ENCODE peak calls at places on chromosomes 11 and 22, in six cellular contexts. X is heart right ventricle, I is GM13977, V is NCI-H2171 treated with DMSO at 0.1 percent for 48 hours, Z is type B pancreatic cell, Q is mucosa of gallbladder. F is an unnamed sample.

GRCh38 chr11:66950113-66950535 is 8.1 kb downstream of the PC start:
- DNase-seq in X (no peak), I (no peak), V (peak; percentile 74), Z (no peak), Q (no peak), F (peak; percentile 52)

GRCh38 chr11:5600374-5600851 is 4.0 kb downstream of the TRIM6 start:
- DNase-seq in X (peak; percentile 50), I (peak; percentile 79), V (peak; percentile 7), Z (no peak), Q (peak; percentile 79), F (peak; percentile 63)

GRCh38 chr22:28969401-28970168 is 86.2 kb downstream of the ZNRF3 start:
- DNase-seq in X (no peak), I (no peak), V (no peak), Z (no peak), Q (no peak), F (no peak)

GRCh38 chr11:95592455-95592854 is 197.1 kb downstream of the FAM76B start:
- DNase-seq in X (no peak), I (no peak), V (peak; percentile 51), Z (peak; percentile 70), Q (no peak), F (no peak)

GRCh38 chr11:99015634-99016454 is 4.9 kb upstream of the CNTN5 start:
- DNase-seq in X (no peak), I (peak; percentile 56), V (peak; percentile 90), Z (no peak), Q (no peak), F (no peak)

GRCh38 chr11:23112987-23113886 is 253.0 kb upstream of the CCDC179 start:
- DNase-seq in X (no peak), I (peak; percentile 31), V (peak; percentile 72), Z (no peak), Q (peak; percentile 86), F (peak; percentile 87)

GRCh38 chr11:122028561-122028960 is 87.5 kb downstream of the BLID start:
- DNase-seq in X (no peak), I (no peak), V (no peak), Z (no peak), Q (no peak), F (no peak)

GRCh38 chr22:47927811-47928210 is 1165.4 kb downstream of the TBC1D22A start:
- DNase-seq in X (no peak), I (no peak), V (no peak), Z (no peak), Q (no peak), F (no peak)

GRCh38 chr22:40037320-40037719 is 42.6 kb downstream of the FAM83F start:
- DNase-seq in X (no peak), I (no peak), V (no peak), Z (no peak), Q (no peak), F (no peak)

GRCh38 chr11:105392546-105392945 is 217.3 kb upstream of the GRIA4 start:
- DNase-seq in X (no peak), I (no peak), V (no peak), Z (no peak), Q (no peak), F (no peak)

GRCh38 chr11:31761636-31762035 is 49.5 kb downstream of the PAX6 start:
- DNase-seq in X (no peak), I (no peak), V (peak; percentile 39), Z (no peak), Q (no peak), F (no peak)

GRCh38 chr11:126420730-126421083 is 65.2 kb downstream of the ST3GAL4 start:
- DNase-seq in X (no peak), I (no peak), V (no peak), Z (no peak), Q (no peak), F (no peak)

GRCh38 chr11:9530020-9530628 is 43.3 kb upstream of the WEE1 start:
- DNase-seq in X (no peak), I (no peak), V (no peak), Z (no peak), Q (no peak), F (no peak)

GRCh38 chr11:13970986-13971385 is 8.5 kb downstream of the SPON1 start:
- DNase-seq in X (no peak), I (no peak), V (peak; percentile 3), Z (no peak), Q (peak; percentile 21), F (peak; percentile 81)